ENCODE peak calls at places on chromosomes 3 and 15, in nine cellular contexts. One of them, this sample, is unnamed.

GRCh38 chr15:99168601-99169580 is 64.0 kb downstream of the SYNM start:
- DNase-seq in PC-9: no peak
- DNase-seq in upper lobe of left lung: no peak
- DNase-seq in heart left ventricle: no peak
- DNase-seq in stomach: no peak
- DNase-seq in tibial artery: no peak
- DNase-seq in uterus: no peak
- DNase-seq in astrocyte of the cerebellum: no peak
- DNase-seq in small intestine: no peak
- DNase-seq in this sample: no peak

GRCh38 chr15:88619796-88620195 is 1.3 kb upstream of the AEN start:
- DNase-seq in PC-9: no peak
- DNase-seq in upper lobe of left lung: no peak
- DNase-seq in heart left ventricle: no peak
- DNase-seq in stomach: no peak
- DNase-seq in tibial artery: no peak
- DNase-seq in uterus: no peak
- DNase-seq in astrocyte of the cerebellum: no peak
- DNase-seq in small intestine: no peak
- DNase-seq in this sample: no peak

GRCh38 chr3:36060950-36061349 is 319.4 kb upstream of the STAC start:
- DNase-seq in PC-9: no peak
- DNase-seq in upper lobe of left lung: no peak
- DNase-seq in heart left ventricle: no peak
- DNase-seq in stomach: no peak
- DNase-seq in tibial artery: no peak
- DNase-seq in uterus: no peak
- DNase-seq in astrocyte of the cerebellum: no peak
- DNase-seq in small intestine: no peak
- DNase-seq in this sample: no peak

GRCh38 chr15:89982315-89983055 is 18.6 kb upstream of the ZNF710 start:
- DNase-seq in PC-9: no peak
- DNase-seq in upper lobe of left lung: no peak
- DNase-seq in heart left ventricle: no peak
- DNase-seq in stomach: no peak
- DNase-seq in tibial artery: no peak
- DNase-seq in uterus: no peak
- DNase-seq in astrocyte of the cerebellum: no peak
- DNase-seq in small intestine: no peak
- DNase-seq in this sample: no peak

GRCh38 chr3:158918008-158918407 is 116.2 kb downstream of the MFSD1 start:
- DNase-seq in PC-9: peak; percentile 67
- DNase-seq in upper lobe of left lung: no peak
- DNase-seq in heart left ventricle: peak; percentile 38
- DNase-seq in stomach: peak; percentile 46
- DNase-seq in tibial artery: no peak
- DNase-seq in uterus: no peak
- DNase-seq in astrocyte of the cerebellum: peak; percentile 60
- DNase-seq in small intestine: peak; percentile 20
- DNase-seq in this sample: no peak

GRCh38 chr3:189496375-189497138 is 134.6 kb upstream of the TP63 start:
- DNase-seq in PC-9: no peak
- DNase-seq in upper lobe of left lung: no peak
- DNase-seq in heart left ventricle: no peak
- DNase-seq in stomach: no peak
- DNase-seq in tibial artery: no peak
- DNase-seq in uterus: no peak
- DNase-seq in astrocyte of the cerebellum: no peak
- DNase-seq in small intestine: no peak
- DNase-seq in this sample: no peak

GRCh38 chr3:195153653-195154052 is 117.3 kb downstream of the XXYLT1 start:
- DNase-seq in PC-9: no peak
- DNase-seq in upper lobe of left lung: no peak
- DNase-seq in heart left ventricle: no peak
- DNase-seq in stomach: no peak
- DNase-seq in tibial artery: no peak
- DNase-seq in uterus: no peak
- DNase-seq in astrocyte of the cerebellum: no peak
- DNase-seq in small intestine: no peak
- DNase-seq in this sample: no peak

GRCh38 chr15:31831596-31831995 is 198.7 kb upstream of the CHRNA7 start:
- DNase-seq in PC-9: no peak
- DNase-seq in upper lobe of left lung: no peak
- DNase-seq in heart left ventricle: no peak
- DNase-seq in stomach: no peak
- DNase-seq in tibial artery: no peak
- DNase-seq in uterus: no peak
- DNase-seq in astrocyte of the cerebellum: no peak
- DNase-seq in small intestine: no peak
- DNase-seq in this sample: no peak

GRCh38 chr3:50504681-50505080 is 1.2 kb upstream of the CACNA2D2 start:
- DNase-seq in PC-9: no peak
- DNase-seq in upper lobe of left lung: no peak
- DNase-seq in heart left ventricle: no peak
- DNase-seq in stomach: no peak
- DNase-seq in tibial artery: no peak
- DNase-seq in uterus: no peak
- DNase-seq in astrocyte of the cerebellum: no peak
- DNase-seq in small intestine: no peak
- DNase-seq in this sample: no peak

GRCh38 chr3:148202386-148202785 is 495.3 kb upstream of the AGTR1 start:
- DNase-seq in PC-9: no peak
- DNase-seq in upper lobe of left lung: no peak
- DNase-seq in heart left ventricle: no peak
- DNase-seq in stomach: no peak
- DNase-seq in tibial artery: no peak
- DNase-seq in uterus: no peak
- DNase-seq in astrocyte of the cerebellum: no peak
- DNase-seq in small intestine: no peak
- DNase-seq in this sample: no peak

GRCh38 chr3:148205945-148206845 is 491.5 kb upstream of the AGTR1 start:
- DNase-seq in PC-9: no peak
- DNase-seq in upper lobe of left lung: no peak
- DNase-seq in heart left ventricle: no peak
- DNase-seq in stomach: no peak
- DNase-seq in tibial artery: no peak
- DNase-seq in uterus: no peak
- DNase-seq in astrocyte of the cerebellum: no peak
- DNase-seq in small intestine: no peak
- DNase-seq in this sample: no peak

GRCh38 chr3:148208975-148209374 is 488.7 kb upstream of the AGTR1 start:
- DNase-seq in PC-9: no peak
- DNase-seq in upper lobe of left lung: no peak
- DNase-seq in heart left ventricle: no peak
- DNase-seq in stomach: no peak
- DNase-seq in tibial artery: no peak
- DNase-seq in uterus: no peak
- DNase-seq in astrocyte of the cerebellum: no peak
- DNase-seq in small intestine: no peak
- DNase-seq in this sample: no peak

GRCh38 chr3:148203263-148204010 is 494.3 kb upstream of the AGTR1 start:
- DNase-seq in PC-9: no peak
- DNase-seq in upper lobe of left lung: no peak
- DNase-seq in heart left ventricle: no peak
- DNase-seq in stomach: no peak
- DNase-seq in tibial artery: no peak
- DNase-seq in uterus: no peak
- DNase-seq in astrocyte of the cerebellum: no peak
- DNase-seq in small intestine: no peak
- DNase-seq in this sample: no peak
- H3K4me3 ChIP-seq in PC-9: no peak overlapping the region
- H3K4me3 ChIP-seq in upper lobe of left lung: no peak overlapping the region
- H3K4me3 ChIP-seq in heart left ventricle: no peak overlapping the region
- H3K4me3 ChIP-seq in stomach: no peak overlapping the region
- H3K4me3 ChIP-seq in tibial artery: no peak overlapping the region
- H3K4me3 ChIP-seq in uterus: no peak overlapping the region
- H3K4me3 ChIP-seq in astrocyte of the cerebellum: no peak overlapping the region
- H3K4me3 ChIP-seq in small intestine: no peak overlapping the region
- H3K4me3 ChIP-seq in this sample: no peak overlapping the region

DNA sequence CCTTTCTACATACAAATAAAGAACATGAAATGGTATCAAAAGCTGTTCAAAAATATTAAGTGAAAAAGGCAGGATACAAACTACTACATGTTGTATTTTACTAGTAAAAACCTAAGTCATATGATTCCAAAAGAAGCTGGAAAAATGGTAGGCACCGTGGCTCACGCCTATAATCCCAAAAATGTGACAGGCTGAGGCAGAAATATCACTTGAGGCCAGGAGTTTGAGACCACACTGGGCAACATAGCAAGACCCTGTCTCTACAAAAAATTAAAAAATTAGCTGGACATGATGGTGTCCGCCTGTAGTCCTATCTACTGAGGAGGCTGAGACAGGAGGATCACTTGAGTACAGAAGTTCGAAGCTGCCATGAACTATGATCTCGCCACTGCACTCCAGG is 1.7 kb downstream of the EMC7 start:
- DNase-seq in PC-9: no peak
- DNase-seq in upper lobe of left lung: no peak
- DNase-seq in heart left ventricle: no peak
- DNase-seq in stomach: no peak
- DNase-seq in tibial artery: no peak
- DNase-seq in uterus: no peak
- DNase-seq in astrocyte of the cerebellum: no peak
- DNase-seq in small intestine: no peak
- DNase-seq in this sample: no peak
- H3K4me3 ChIP-seq in PC-9: no peak overlapping the region
- H3K4me3 ChIP-seq in upper lobe of left lung: no peak overlapping the region
- H3K4me3 ChIP-seq in heart left ventricle: no peak overlapping the region
- H3K4me3 ChIP-seq in stomach: no peak overlapping the region
- H3K4me3 ChIP-seq in tibial artery: peak overlapping the region; percentile 91
- H3K4me3 ChIP-seq in uterus: no peak overlapping the region
- H3K4me3 ChIP-seq in astrocyte of the cerebellum: no peak overlapping the region
- H3K4me3 ChIP-seq in small intestine: no peak overlapping the region
- H3K4me3 ChIP-seq in this sample: no peak overlapping the region

GRCh38 chr3:57971975-57972374 is 36.2 kb upstream of the FLNB start:
- DNase-seq in PC-9: peak; percentile 90
- DNase-seq in upper lobe of left lung: no peak
- DNase-seq in heart left ventricle: peak; percentile 48
- DNase-seq in stomach: peak; percentile 80
- DNase-seq in tibial artery: no peak
- DNase-seq in uterus: no peak
- DNase-seq in astrocyte of the cerebellum: no peak
- DNase-seq in small intestine: peak; percentile 99
- DNase-seq in this sample: no peak
- H3K4me3 ChIP-seq in PC-9: peak overlapping the region; percentile 54
- H3K4me3 ChIP-seq in upper lobe of left lung: no peak overlapping the region
- H3K4me3 ChIP-seq in heart left ventricle: no peak overlapping the region
- H3K4me3 ChIP-seq in stomach: no peak overlapping the region
- H3K4me3 ChIP-seq in tibial artery: no peak overlapping the region
- H3K4me3 ChIP-seq in uterus: no peak overlapping the region
- H3K4me3 ChIP-seq in astrocyte of the cerebellum: no peak overlapping the region
- H3K4me3 ChIP-seq in small intestine: no peak overlapping the region
- H3K4me3 ChIP-seq in this sample: no peak overlapping the region

GRCh38 chr15:85858586-85859375 is 64.1 kb upstream of the KLHL25 start:
- DNase-seq in PC-9: peak; percentile 57
- DNase-seq in upper lobe of left lung: peak; percentile 78
- DNase-seq in heart left ventricle: peak; percentile 60
- DNase-seq in stomach: peak; percentile 72
- DNase-seq in tibial artery: no peak
- DNase-seq in uterus: peak; percentile 52
- DNase-seq in astrocyte of the cerebellum: peak; percentile 9
- DNase-seq in small intestine: peak; percentile 81
- DNase-seq in this sample: no peak
- H3K4me3 ChIP-seq in PC-9: no peak overlapping the region
- H3K4me3 ChIP-seq in upper lobe of left lung: no peak overlapping the region
- H3K4me3 ChIP-seq in heart left ventricle: no peak overlapping the region
- H3K4me3 ChIP-seq in stomach: no peak overlapping the region
- H3K4me3 ChIP-seq in tibial artery: no peak overlapping the region
- H3K4me3 ChIP-seq in uterus: no peak overlapping the region
- H3K4me3 ChIP-seq in astrocyte of the cerebellum: no peak overlapping the region
- H3K4me3 ChIP-seq in small intestine: no peak overlapping the region
- H3K4me3 ChIP-seq in this sample: no peak overlapping the region

GRCh38 chr3:55159711-55160110 is 231.9 kb upstream of the LRTM1 start:
- DNase-seq in PC-9: no peak
- DNase-seq in upper lobe of left lung: no peak
- DNase-seq in heart left ventricle: no peak
- DNase-seq in stomach: no peak
- DNase-seq in tibial artery: no peak
- DNase-seq in uterus: no peak
- DNase-seq in astrocyte of the cerebellum: no peak
- DNase-seq in small intestine: no peak
- DNase-seq in this sample: no peak
- H3K4me3 ChIP-seq in PC-9: no peak overlapping the region
- H3K4me3 ChIP-seq in upper lobe of left lung: no peak overlapping the region
- H3K4me3 ChIP-seq in heart left ventricle: no peak overlapping the region
- H3K4me3 ChIP-seq in stomach: no peak overlapping the region
- H3K4me3 ChIP-seq in tibial artery: no peak overlapping the region
- H3K4me3 ChIP-seq in uterus: no peak overlapping the region
- H3K4me3 ChIP-seq in astrocyte of the cerebellum: no peak overlapping the region
- H3K4me3 ChIP-seq in small intestine: no peak overlapping the region
- H3K4me3 ChIP-seq in this sample: no peak overlapping the region

GRCh38 chr3:152364237-152364636 is 95.5 kb downstream of the MBNL1 start:
- DNase-seq in PC-9: no peak
- DNase-seq in upper lobe of left lung: no peak
- DNase-seq in heart left ventricle: no peak
- DNase-seq in stomach: no peak
- DNase-seq in tibial artery: no peak
- DNase-seq in uterus: no peak
- DNase-seq in astrocyte of the cerebellum: no peak
- DNase-seq in small intestine: peak; percentile 38
- DNase-seq in this sample: no peak
- H3K4me3 ChIP-seq in PC-9: no peak overlapping the region
- H3K4me3 ChIP-seq in upper lobe of left lung: no peak overlapping the region
- H3K4me3 ChIP-seq in heart left ventricle: no peak overlapping the region
- H3K4me3 ChIP-seq in stomach: no peak overlapping the region
- H3K4me3 ChIP-seq in tibial artery: no peak overlapping the region
- H3K4me3 ChIP-seq in uterus: no peak overlapping the region
- H3K4me3 ChIP-seq in astrocyte of the cerebellum: no peak overlapping the region
- H3K4me3 ChIP-seq in small intestine: no peak overlapping the region
- H3K4me3 ChIP-seq in this sample: no peak overlapping the region

DNA sequence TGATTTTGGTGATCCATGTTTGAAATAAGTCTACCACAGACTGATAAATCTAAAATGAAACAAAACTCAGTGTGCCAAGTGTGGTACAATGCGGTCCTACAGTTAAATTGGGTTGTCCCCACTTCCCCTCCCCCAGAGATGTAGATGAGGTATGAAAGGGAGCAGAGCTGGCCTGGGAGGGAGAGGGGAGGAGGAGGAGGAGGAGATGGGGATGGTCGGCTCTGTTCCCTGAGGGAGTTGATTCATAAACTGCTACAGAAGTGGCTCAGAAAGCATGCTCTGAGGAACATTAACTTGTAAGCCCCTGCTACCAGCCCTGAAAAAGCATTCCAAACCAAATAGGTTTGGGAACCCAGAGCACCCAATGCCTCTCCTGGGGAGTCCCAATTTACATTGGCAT is 28.0 kb upstream of the CHRNB4 start:
- DNase-seq in PC-9: no peak
- DNase-seq in upper lobe of left lung: no peak
- DNase-seq in heart left ventricle: no peak
- DNase-seq in stomach: no peak
- DNase-seq in tibial artery: no peak
- DNase-seq in uterus: no peak
- DNase-seq in astrocyte of the cerebellum: no peak
- DNase-seq in small intestine: no peak
- DNase-seq in this sample: no peak
- H3K4me3 ChIP-seq in PC-9: no peak overlapping the region
- H3K4me3 ChIP-seq in upper lobe of left lung: no peak overlapping the region
- H3K4me3 ChIP-seq in heart left ventricle: no peak overlapping the region
- H3K4me3 ChIP-seq in stomach: no peak overlapping the region
- H3K4me3 ChIP-seq in tibial artery: no peak overlapping the region
- H3K4me3 ChIP-seq in uterus: no peak overlapping the region
- H3K4me3 ChIP-seq in astrocyte of the cerebellum: no peak overlapping the region
- H3K4me3 ChIP-seq in small intestine: no peak overlapping the region
- H3K4me3 ChIP-seq in this sample: no peak overlapping the region

GRCh38 chr3:27880969-27881892 is 159.1 kb upstream of the EOMES start:
- DNase-seq in PC-9: no peak
- DNase-seq in upper lobe of left lung: no peak
- DNase-seq in heart left ventricle: no peak
- DNase-seq in stomach: no peak
- DNase-seq in tibial artery: peak; percentile 21
- DNase-seq in uterus: no peak
- DNase-seq in astrocyte of the cerebellum: no peak
- DNase-seq in small intestine: peak; percentile 56
- DNase-seq in this sample: no peak
- H3K4me3 ChIP-seq in PC-9: no peak overlapping the region
- H3K4me3 ChIP-seq in upper lobe of left lung: no peak overlapping the region
- H3K4me3 ChIP-seq in heart left ventricle: no peak overlapping the region
- H3K4me3 ChIP-seq in stomach: no peak overlapping the region
- H3K4me3 ChIP-seq in tibial artery: no peak overlapping the region
- H3K4me3 ChIP-seq in uterus: no peak overlapping the region
- H3K4me3 ChIP-seq in astrocyte of the cerebellum: no peak overlapping the region
- H3K4me3 ChIP-seq in small intestine: no peak overlapping the region
- H3K4me3 ChIP-seq in this sample: no peak overlapping the region

This sample was measured in coronary artery.